ENCODE peak calls at places on chromosomes 4 and X, in four cellular contexts. V, Q, U and S are unnamed samples. For H3K36me3, the result is how much of the 10 kb centered on the place peaks cover.

GRCh38 chr4:73871911-73872310 is 2.7 kb downstream of the CXCL1 start:
- DNase-seq in V (no peak), U (no peak), Q (no peak), S (no peak)

GRCh38 chr4:22345678-22346077 is 170.2 kb downstream of the ADGRA3 start:
- DNase-seq in Q (no peak), U (no peak), V (no peak), S (no peak)

GRCh38 chr4:180153587-180153986 is 2089.6 kb upstream of the TENM3 start:
- DNase-seq in Q (no peak), V (no peak), U (no peak), S (no peak)

GRCh38 chrX:81411517-81411916 is 209.6 kb downstream of the SH3BGRL start:
- DNase-seq in U (no peak), Q (no peak), V (no peak), S (no peak)

GRCh38 chr4:186243331-186243730 is 16.0 kb downstream of the KLKB1 start:
- DNase-seq in U (no peak), Q (no peak), V (no peak), S (no peak)

GRCh38 chr4:108166441-108167315 is 2.1 kb downstream of the LEF1 start:
- DNase-seq in V (no peak), Q (peak), U (no peak), S (peak)

GRCh38 chr4:188624370-188624769 is 485.1 kb downstream of the TRIML1 start:
- DNase-seq in V (no peak), U (no peak), Q (no peak), S (no peak)

GRCh38 chr4:7052923-7053715 is 9.9 kb downstream of the TADA2B start:
- DNase-seq in V (no peak), Q (no peak), U (no peak), S (peak)

GRCh38 chr4:13617801-13618200 is 9.7 kb downstream of the BOD1L1 start:
- DNase-seq in Q (no peak), U (no peak), V (no peak), S (no peak)

GRCh38 chrX:1207496-1208025 is 4.9 kb downstream of the CRLF2 start:
- DNase-seq in V (no peak), Q (no peak), U (no peak), S (no peak)

GRCh38 chr4:13541720-13542576 is 2.4 kb downstream of the NKX3-2 start:
- DNase-seq in U (no peak), Q (peak), V (no peak), S (no peak)

GRCh38 chrX:29553542-29553941 is 661.8 kb upstream of the MAGEB2 start:
- DNase-seq in V (no peak), Q (no peak), U (no peak), S (no peak)

GRCh38 chr4:183987987-183988392 is 82.9 kb downstream of the STOX2 start:
- DNase-seq in Q (peak), V (peak), U (peak), S (peak)

GRCh38 chr4:38623260-38623659 is 40.7 kb upstream of the KLF3 start:
- DNase-seq in U (no peak), V (no peak), Q (no peak), S (no peak)

GRCh38 chrX:39935414-39936064 is 162.2 kb downstream of the BCOR start:
- DNase-seq in V (no peak), U (no peak), Q (no peak), S (no peak)

GRCh38 chr4:113758361-113758760 is 3.2 kb downstream of the CAMK2D start:
- DNase-seq in U (peak), V (no peak), Q (no peak), S (no peak)

GRCh38 chr4:110515676-110516075 is 39.7 kb downstream of the ENPEP start:
- DNase-seq in Q (no peak), U (no peak), V (no peak), S (no peak)

GRCh38 chrX:149151805-149152757 is 353.0 kb downstream of the IDS start:
- DNase-seq in V (no peak), Q (no peak), U (no peak), S (no peak)

GRCh38 chr4:3302786-3303444 is 10.1 kb downstream of the RGS12 start:
- DNase-seq in V (no peak), U (no peak), Q (no peak), S (no peak)

GRCh38 chr4:81600511-81601269 is 129.0 kb upstream of the RASGEF1B start:
- DNase-seq in V (no peak), U (no peak), Q (peak), S (peak)

GRCh38 chrX:128781506-128781905 is 729.3 kb upstream of the ACTRT1 start:
- DNase-seq in V (no peak), Q (peak), U (no peak), S (peak)

GRCh38 chrX:70183091-70183490 is 5.8 kb downstream of the DGAT2L6 start:
- DNase-seq in Q (no peak), V (no peak), U (no peak), S (no peak)

GRCh38 chr4:128155231-128155855 is 94.2 kb downstream of the LARP1B start:
- DNase-seq in Q (no peak), V (no peak), U (no peak), S (no peak)

GRCh38 chrX:30965751-30966150 is 76.7 kb upstream of the TAB3 start:
- DNase-seq in U (no peak), V (no peak), Q (no peak), S (no peak)

GRCh38 chr4:66178901-66179300 is 508.6 kb upstream of the EPHA5 start:
- DNase-seq in V (no peak), Q (no peak), U (no peak), S (no peak)

GRCh38 chr4:186712690-186713089 is 11.0 kb downstream of the FAT1 start:
- DNase-seq in Q (no peak), U (no peak), V (no peak), S (no peak)

GRCh38 chr4:111639876-111640275 is 505.4 kb upstream of the FAM241A start:
- DNase-seq in Q (no peak), V (no peak), U (peak), S (no peak)

GRCh38 chrX:40278340-40279090 is 180.8 kb upstream of the BCOR start:
- DNase-seq in U (no peak), Q (no peak), V (no peak), S (no peak)

GRCh38 chr4:71377561-71377960 is 38.7 kb downstream of the SLC4A4 start:
- DNase-seq in Q (no peak), V (no peak), U (peak), S (no peak)

GRCh38 chrX:120749141-120749846 is 119.4 kb upstream of the C1GALT1C1 start:
- DNase-seq in V (no peak), Q (peak), U (no peak), S (no peak)

GRCh38 chrX:9355739-9356138 is 109.1 kb upstream of the TBL1X start:
- DNase-seq in V (no peak), Q (no peak), U (no peak), S (no peak)

GRCh38 chrX:104618106-104618895 is 52.3 kb downstream of the IL1RAPL2 start:
- DNase-seq in Q (no peak), V (no peak), U (no peak), S (no peak)

GRCh38 chr4:140724780-140725179 is 31.4 kb downstream of the TBC1D9 start:
- DNase-seq in V (no peak), Q (no peak), U (peak), S (no peak)

GRCh38 chr4:121675715-121676114 is 21.1 kb downstream of the ANXA5 start:
- DNase-seq in U (peak), Q (no peak), V (no peak), S (peak)

GRCh38 chr4:121674191-121674590 is 22.6 kb downstream of the ANXA5 start:
- DNase-seq in U (no peak), V (no peak), Q (no peak), S (no peak)

GRCh38 chr4:121677524-121677923 is 19.3 kb downstream of the ANXA5 start:
- DNase-seq in Q (no peak), V (no peak), U (no peak), S (no peak)

GRCh38 chr4:121674696-121675095 is 22.1 kb downstream of the ANXA5 start:
- DNase-seq in Q (no peak), U (no peak), V (no peak), S (no peak)

DNA sequence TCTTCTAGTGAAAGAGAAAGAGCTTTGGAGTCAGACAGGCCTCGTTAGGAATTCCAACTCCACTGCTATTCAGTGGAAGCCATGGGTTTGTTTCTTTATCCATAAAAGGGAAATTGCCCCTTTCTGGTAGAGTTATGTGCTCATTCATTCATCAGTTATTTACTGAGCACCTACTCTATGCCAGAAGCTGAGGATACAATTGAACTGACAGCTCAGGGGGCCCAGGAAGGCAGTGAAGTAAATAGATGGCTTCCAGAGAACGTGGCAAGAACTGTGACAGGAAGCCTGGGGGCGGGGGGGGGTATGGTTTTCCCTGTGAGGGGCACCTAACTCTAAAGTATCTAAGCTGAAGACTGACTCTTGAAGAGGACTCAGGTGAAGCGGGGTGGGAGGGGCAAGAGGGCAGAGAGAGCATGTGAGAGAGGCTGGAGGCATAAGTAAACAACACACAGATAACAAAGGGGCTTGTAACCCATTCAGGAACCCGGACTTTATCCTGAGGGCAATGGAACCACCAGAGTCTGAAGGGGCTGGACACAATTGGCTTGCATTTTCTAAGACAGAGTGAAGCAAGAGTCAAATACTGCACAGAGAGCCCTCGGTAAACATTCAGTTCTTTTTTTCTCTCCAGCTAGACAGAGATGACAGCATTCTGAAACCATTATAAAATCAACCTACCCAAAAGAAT is 20.2 kb downstream of the ANXA5 start:
- DNase-seq in Q (no peak), V (no peak), U (no peak), S (no peak)
- H3K36me3 ChIP-seq in Q (under half), V (under half), U (half or more), S (under half)

GRCh38 chr4:138239496-138239895 is 2.7 kb downstream of the SLC7A11 start:
- DNase-seq in V (no peak), Q (no peak), U (no peak), S (no peak)

GRCh38 chr4:138243369-138243768 is 1.2 kb upstream of the SLC7A11 start:
- DNase-seq in V (peak), U (no peak), Q (no peak), S (no peak)

GRCh38 chr4:138241281-138242075 is 671 bp downstream of the SLC7A11 start:
- DNase-seq in V (no peak), U (peak), Q (no peak), S (no peak)

GRCh38 chr4:138242830-138243149 is 641 bp upstream of the SLC7A11 start:
- DNase-seq in U (no peak), Q (no peak), V (no peak), S (no peak)

GRCh38 chr4:138242076-138242829 is at the start of gene SLC7A11:
- DNase-seq in Q (peak), U (peak), V (peak), S (peak)
- TF ChIP-seq POLR2A in Q (peak), U (peak), V (peak), S (no peak)

GRCh38 chr4:40292313-40292759 is 42.8 kb upstream of the CHRNA9 start:
- DNase-seq in U (peak), V (no peak), Q (no peak), S (no peak)

GRCh38 chr4:40299126-40299525 is 36.0 kb upstream of the CHRNA9 start:
- DNase-seq in Q (no peak), V (no peak), U (no peak), S (no peak)

GRCh38 chr4:40299704-40300336 is 35.3 kb upstream of the CHRNA9 start:
- DNase-seq in Q (no peak), U (no peak), V (no peak), S (no peak)

GRCh38 chr4:40294339-40294738 is 40.8 kb upstream of the CHRNA9 start:
- DNase-seq in Q (no peak), U (no peak), V (no peak), S (no peak)

GRCh38 chr4:40295572-40295971 is 39.6 kb upstream of the CHRNA9 start:
- DNase-seq in Q (no peak), V (no peak), U (no peak), S (no peak)
- H3K4me3 ChIP-seq in Q (no peak), V (no peak), U (no peak), S (no peak)

GRCh38 chrX:63657821-63658220 is 127.2 kb downstream of the ARHGEF9 start:
- DNase-seq in V (peak), Q (no peak), U (peak), S (no peak)

GRCh38 chrX:63656871-63657580 is 128.0 kb downstream of the ARHGEF9 start:
- DNase-seq in Q (no peak), V (no peak), U (peak), S (no peak)

DNA sequence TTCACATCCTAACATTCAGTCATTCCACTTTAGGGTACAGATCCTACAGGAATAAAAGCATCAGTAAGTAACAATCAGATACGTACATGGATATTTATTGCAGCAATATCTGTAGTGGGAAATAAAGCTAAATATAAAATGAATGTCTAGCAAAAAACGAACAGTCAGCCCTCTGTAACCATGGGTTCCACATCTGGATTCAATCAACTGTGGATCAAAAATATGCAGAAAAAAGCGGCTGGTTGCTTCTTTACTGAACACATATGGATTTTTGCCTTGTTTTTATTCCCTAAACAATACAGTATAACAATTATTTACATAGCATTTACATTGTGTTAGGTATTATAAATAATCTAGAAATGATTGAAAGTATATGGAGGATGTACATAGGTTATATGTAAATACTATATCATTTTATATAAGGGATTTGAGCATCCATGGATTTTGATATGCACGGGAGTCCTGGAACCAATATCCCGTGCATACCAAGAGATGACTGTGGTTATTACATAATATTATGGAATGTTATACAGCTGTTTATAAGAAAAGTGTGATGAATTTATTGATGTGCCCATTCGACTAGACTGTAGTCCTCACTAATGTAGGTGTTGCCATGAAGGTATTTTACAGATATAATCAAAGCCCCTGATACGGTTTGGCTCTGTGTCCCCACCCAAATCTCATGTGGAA is 132.8 kb downstream of the ARHGEF9 start:
- DNase-seq in V (no peak), Q (no peak), U (peak), S (no peak)
- H3K36me3 ChIP-seq in V (under half), Q (under half), U (under half), S (under half)

GRCh38 chr4:78057600-78058560 is 757 bp downstream of the FRAS1 start:
- DNase-seq in V (no peak), U (peak), Q (peak), S (peak)
- TF ChIP-seq POLR2A in V (no peak), U (no peak), Q (no peak), S (no peak)

GRCh38 chrX:21374163-21374993 is at the start of gene CNKSR2:
- DNase-seq in U (peak), Q (peak), V (no peak), S (no peak)

GRCh38 chrX:21374994-21375794 is 976 bp downstream of the CNKSR2 start:
- DNase-seq in V (no peak), Q (no peak), U (no peak), S (no peak)

GRCh38 chrX:21375795-21376069 is 1.5 kb downstream of the CNKSR2 start:
- DNase-seq in Q (no peak), V (no peak), U (no peak), S (no peak)

GRCh38 chrX:21373001-21373400 is 1.2 kb upstream of the CNKSR2 start:
- DNase-seq in V (no peak), Q (no peak), U (no peak), S (no peak)

DNA sequence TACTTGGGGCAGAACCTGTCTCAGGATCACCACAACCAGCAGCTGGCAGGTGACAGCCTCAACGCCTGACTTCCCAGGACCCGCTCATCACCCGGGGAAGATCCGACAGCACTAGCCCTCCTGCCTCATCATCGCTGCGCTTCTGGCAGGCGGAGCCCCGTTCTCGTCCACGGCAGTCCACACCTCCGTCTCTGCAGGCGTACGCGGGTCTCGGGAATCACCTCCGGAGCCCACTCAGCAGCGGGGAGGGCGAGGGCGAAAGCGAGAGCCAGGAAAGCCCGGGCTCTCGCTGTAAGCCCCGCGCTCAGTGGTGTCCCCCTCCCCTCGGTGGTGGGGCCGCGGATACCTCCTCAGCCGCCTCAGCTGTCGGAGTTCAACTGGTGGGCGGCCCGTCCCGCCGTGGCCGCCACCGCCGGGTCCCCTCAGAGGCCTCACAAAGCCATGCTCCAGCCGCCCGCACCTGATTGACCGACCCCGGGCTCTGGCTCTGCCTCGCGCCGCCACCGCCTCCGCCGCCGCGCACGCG is 518 bp upstream of the CNKSR2 start:
- DNase-seq in U (no peak), Q (no peak), V (no peak), S (no peak)
- H3K4me3 ChIP-seq in U (peak), Q (peak), V (no peak), S (no peak)

GRCh38 chr4:98416844-98417243 is 155.7 kb downstream of the RAP1GDS1 start:
- DNase-seq in Q (no peak), U (no peak), V (no peak), S (no peak)
- H3K36me3 ChIP-seq in Q (under half), U (under half), V (under half), S (under half)